ENCODE peak calls at places on chromosomes 13 and 19, in five cellular contexts. W is activated CD4-positive, alpha-beta T cell treated with anti-CD3 and anti-CD28 coated beads, Interleukin-2, amount 50 U/mL, for 24 hours; D is GM12865; G is astrocyte of the spinal cord; H is NCI-H345. P is an unnamed sample.

GRCh38 chr19:32287811-32288227 is 57.6 kb upstream of the ZNF507 start:
- DNase-seq in W (no peak), D (peak; percentile 25), G (peak; percentile 37), H (peak; percentile 17), P (peak; percentile 16)

GRCh38 chr19:19558636-19559035 is 20.6 kb downstream of the CILP2 start:
- DNase-seq in W (no peak), D (no peak), G (no peak), H (no peak), P (no peak)

GRCh38 chr13:75685239-75685697 is 49.1 kb downstream of the LMO7 start:
- DNase-seq in W (no peak), D (no peak), G (peak; percentile 83), H (peak; percentile 79), P (peak; percentile 80)

GRCh38 chr19:40745402-40745780 is 4.9 kb downstream of the ACTMAP start:
- DNase-seq in W (no peak), D (no peak), G (peak; percentile 51), H (no peak), P (no peak)

GRCh38 chr19:55633866-55634265 is 6.9 kb upstream of the ZNF580 start:
- DNase-seq in W (no peak), D (no peak), G (no peak), H (no peak), P (no peak)

GRCh38 chr13:25881946-25882574 is 169.8 kb downstream of the SHISA2 start:
- DNase-seq in W (no peak), D (no peak), G (peak; percentile 82), H (peak; percentile 67), P (peak; percentile 84)

GRCh38 chr19:38929929-38930775 is at the start of gene SARS2:
- DNase-seq in W (peak; percentile 95), D (peak; percentile 96), G (peak; percentile 96), H (peak; percentile 99), P (peak; percentile 97)

GRCh38 chr19:51407631-51408131 is 9.8 kb downstream of the SIGLEC10 start:
- DNase-seq in W (no peak), D (peak; percentile 64), G (no peak), H (no peak), P (no peak)

GRCh38 chr19:32361574-32362317 is 16.3 kb downstream of the ZNF507 start:
- DNase-seq in W (no peak), D (no peak), G (no peak), H (no peak), P (no peak)

GRCh38 chr13:111283991-111284390 is 36.5 kb upstream of the TEX29 start:
- DNase-seq in W (no peak), D (no peak), G (no peak), H (no peak), P (no peak)

GRCh38 chr19:7250951-7251350 is 43.3 kb downstream of the INSR start:
- DNase-seq in W (no peak), D (no peak), G (no peak), H (no peak), P (no peak)

P was measured in NCI-H146.